ENCODE peak calls at places on chromosomes 12 and 14, in five cellular contexts. B, L, O, W and P are unnamed samples.

GRCh38 chr12:43113153-43113552 is 438.9 kb downstream of the ADAMTS20 start:
- DNase-seq in B (no peak), L (no peak), O (no peak), W (no peak), P (no peak)

GRCh38 chr12:57732270-57732669 is 6.3 kb downstream of the AGAP2 start:
- DNase-seq in B (no peak), L (no peak), O (no peak), W (no peak), P (no peak)

GRCh38 chr14:66992776-66993175 is 196.5 kb upstream of the GARIN2 start:
- DNase-seq in B (no peak), L (no peak), O (no peak), W (no peak), P (no peak)

GRCh38 chr14:95468416-95469133 is 47.9 kb downstream of the SYNE3 start:
- DNase-seq in B (peak; percentile 7), L (no peak), O (peak; percentile 84), W (no peak), P (no peak)

GRCh38 chr14:95043314-95043713 is 114.0 kb downstream of the DICER1 start:
- DNase-seq in B (no peak), L (no peak), O (peak; percentile 14), W (no peak), P (no peak)

GRCh38 chr12:52798671-52799497 is 3.0 kb upstream of the KRT3 start:
- DNase-seq in B (peak; percentile 92), L (no peak), O (no peak), W (peak; percentile 74), P (no peak)

GRCh38 chr12:28446031-28446430 is 255.8 kb downstream of the CCDC91 start:
- DNase-seq in B (no peak), L (no peak), O (no peak), W (no peak), P (no peak)

GRCh38 chr12:91250273-91250672 is 67.7 kb upstream of the DCN start:
- DNase-seq in B (no peak), L (no peak), O (no peak), W (no peak), P (no peak)

GRCh38 chr14:69945905-69946304 is 66.7 kb downstream of the SMOC1 start:
- DNase-seq in B (no peak), L (no peak), O (no peak), W (peak; percentile 31), P (no peak)

GRCh38 chr14:71373773-71374172 is 466.5 kb downstream of the PCNX1 start:
- DNase-seq in B (no peak), L (no peak), O (no peak), W (no peak), P (no peak)

GRCh38 chr14:94571950-94572349 is 9.3 kb upstream of the SERPINA5 start:
- DNase-seq in B (no peak), L (no peak), O (peak; percentile 24), W (peak; percentile 25), P (no peak)

GRCh38 chr14:104378636-104379225 is 200.8 kb upstream of the C14orf180 start:
- DNase-seq in B (no peak), L (no peak), O (no peak), W (no peak), P (peak; percentile 14)

GRCh38 chr12:22856120-22856699 is 231.2 kb downstream of the ETNK1 start:
- DNase-seq in B (peak; percentile 28), L (no peak), O (no peak), W (peak; percentile 13), P (no peak)

GRCh38 chr12:112146123-112146522 is 20.8 kb downstream of the TRAFD1 start:
- DNase-seq in B (no peak), L (no peak), O (no peak), W (no peak), P (no peak)

GRCh38 chr12:108806350-108806749 is 51.0 kb downstream of the SSH1 start:
- DNase-seq in B (no peak), L (no peak), O (no peak), W (no peak), P (no peak)

GRCh38 chr14:68172664-68173063 is 353.1 kb downstream of the RAD51B start:
- DNase-seq in B (peak; percentile 83), L (no peak), O (no peak), W (no peak), P (no peak)
- H3K27ac ChIP-seq in B (peak overlapping the region; percentile 69), L (no peak overlapping the region), O (peak overlapping the region; percentile 73), W (no peak overlapping the region), P (no peak overlapping the region)

GRCh38 chr14:68693926-68694325 is 98.9 kb downstream of the ZFP36L1 start:
- DNase-seq in B (no peak), L (no peak), O (peak; percentile 31), W (no peak), P (no peak)
- H3K27ac ChIP-seq in B (peak overlapping the region; percentile 90), L (no peak overlapping the region), O (no peak overlapping the region), W (peak overlapping the region; percentile 91), P (no peak overlapping the region)

GRCh38 chr12:68636268-68636667 is 25.6 kb downstream of the RAP1B start:
- DNase-seq in B (peak; percentile 53), L (no peak), O (no peak), W (peak; percentile 71), P (no peak)

GRCh38 chr12:68638721-68639395 is 28.2 kb downstream of the RAP1B start:
- DNase-seq in B (no peak), L (no peak), O (no peak), W (no peak), P (no peak)

GRCh38 chr12:68638171-68638570 is 27.5 kb downstream of the RAP1B start:
- DNase-seq in B (no peak), L (no peak), O (no peak), W (no peak), P (no peak)

GRCh38 chr12:68641138-68641537 is 30.4 kb downstream of the RAP1B start:
- DNase-seq in B (no peak), L (no peak), O (no peak), W (peak; percentile 28), P (no peak)

GRCh38 chr12:68639396-68639767 is 28.7 kb downstream of the RAP1B start:
- DNase-seq in B (no peak), L (no peak), O (no peak), W (no peak), P (no peak)
- H3K27ac ChIP-seq in B (no peak overlapping the region), L (no peak overlapping the region), O (no peak overlapping the region), W (no peak overlapping the region), P (no peak overlapping the region)

DNA sequence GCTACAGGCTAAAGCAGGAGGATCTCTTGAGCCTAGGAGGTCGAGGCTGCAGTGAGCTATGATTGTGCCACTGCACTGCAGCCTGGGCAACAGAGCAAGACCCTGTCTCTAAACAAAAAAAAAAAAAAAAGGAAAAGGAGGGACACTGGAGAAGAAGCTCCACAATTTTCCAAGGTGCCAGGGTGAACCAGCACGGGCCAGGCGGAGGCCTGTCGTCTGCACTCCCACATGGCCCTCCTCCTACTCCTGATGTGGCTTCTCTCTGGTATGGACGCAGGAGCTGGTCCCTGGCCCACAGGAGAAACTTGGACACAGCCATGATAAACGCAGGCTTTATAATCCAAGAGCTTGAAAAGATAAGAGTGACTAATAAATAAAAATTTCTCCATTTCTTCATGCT is 341.2 kb downstream of the CACNA1C start:
- DNase-seq in B (no peak), L (no peak), O (no peak), W (no peak), P (no peak)
- H3K27ac ChIP-seq in B (no peak overlapping the region), L (no peak overlapping the region), O (no peak overlapping the region), W (no peak overlapping the region), P (no peak overlapping the region)

GRCh38 chr14:40218282-40218941 is 786.2 kb upstream of the FBXO33 start:
- DNase-seq in B (peak; percentile 70), L (no peak), O (no peak), W (no peak), P (no peak)
- H3K27ac ChIP-seq in B (peak overlapping the region; percentile 79), L (no peak overlapping the region), O (no peak overlapping the region), W (no peak overlapping the region), P (no peak overlapping the region)

GRCh38 chr12:130602251-130602650 is 113.8 kb downstream of the RIMBP2 start:
- DNase-seq in B (no peak), L (no peak), O (no peak), W (no peak), P (no peak)
- H3K27ac ChIP-seq in B (no peak overlapping the region), L (no peak overlapping the region), O (no peak overlapping the region), W (no peak overlapping the region), P (no peak overlapping the region)